ENCODE peak calls at places on chromosomes 2 and 18, in nine cellular contexts. O is GOT3, I is gastrocnemius medialis, C is ACHN, Q is LoVo, X is AG08396, W is IMR-90, L is mucosa of gallbladder, N is cardiac muscle cell. V is an unnamed sample.

GRCh38 chr18:59907172-59907571 is 7.4 kb downstream of the PMAIP1 start:
- DNase-seq in O (no peak), I (no peak), C (no peak), Q (no peak), X (no peak), W (no peak), L (no peak), N (no peak), V (no peak)

GRCh38 chr18:59898093-59898492 is 1.7 kb upstream of the PMAIP1 start:
- DNase-seq in O (no peak), I (no peak), C (no peak), Q (peak), X (no peak), W (no peak), L (no peak), N (no peak), V (no peak)

GRCh38 chr2:205763708-205764501 is 81.6 kb downstream of the NRP2 start:
- DNase-seq in O (no peak), I (no peak), C (peak), Q (no peak), X (peak), W (peak), L (no peak), N (peak), V (no peak)

GRCh38 chr2:227450921-227451654 is 20.9 kb upstream of the AGFG1 start:
- DNase-seq in O (no peak), I (no peak), C (no peak), Q (no peak), X (no peak), W (no peak), L (peak), N (peak), V (no peak)

GRCh38 chr2:72579595-72580180 is 246.1 kb downstream of the EXOC6B start:
- DNase-seq in O (no peak), I (no peak), C (peak), Q (peak), X (no peak), W (peak), L (no peak), N (peak), V (no peak)

GRCh38 chr2:219461061-219461514 is 26.4 kb downstream of the SPEG start:
- DNase-seq in O (no peak), I (peak), C (no peak), Q (no peak), X (no peak), W (peak), L (no peak), N (peak), V (peak)

GRCh38 chr2:113273031-113273551 is 5.6 kb downstream of the PAX8 start:
- DNase-seq in O (no peak), I (no peak), C (peak), Q (no peak), X (peak), W (peak), L (no peak), N (peak), V (peak)

GRCh38 chr2:109376115-109376514 is 237.7 kb downstream of the SEPTIN10 start:
- DNase-seq in O (no peak), I (no peak), C (no peak), Q (no peak), X (peak), W (peak), L (no peak), N (no peak), V (no peak)

GRCh38 chr2:142131016-142131714 is at the start of gene LRP1B:
- DNase-seq in O (no peak), I (no peak), C (peak), Q (no peak), X (peak), W (peak), L (peak), N (peak), V (no peak)